ENCODE peak calls at places on chromosome 7, in nine cellular contexts. G, U, C, F, Q, W, O, H and X are unnamed samples.

GRCh38 chr7:132935608-132936007 is 146.3 kb downstream of the CHCHD3 start:
- DNase-seq in O (no peak), G (no peak), W (no peak), H (no peak), C (no peak), Q (no peak), F (no peak), U (no peak), X (no peak)

GRCh38 chr7:131388126-131388525 is 60.5 kb downstream of the MKLN1 start:
- DNase-seq in U (no peak), Q (no peak), G (no peak), O (no peak), C (no peak), W (no peak), F (no peak), H (no peak), X (no peak)

GRCh38 chr7:107185716-107186115 is 16.9 kb downstream of the HBP1 start:
- DNase-seq in H (peak), F (no peak), O (no peak), G (no peak), C (no peak), Q (no peak), U (no peak), W (no peak), X (peak)

GRCh38 chr7:2013381-2014311 is 219.1 kb downstream of the MAD1L1 start:
- DNase-seq in C (peak), Q (no peak), W (no peak), O (no peak), H (no peak), U (no peak), G (no peak), F (no peak), X (no peak)

GRCh38 chr7:121049897-121050296 is 61.4 kb downstream of the CPED1 start:
- DNase-seq in F (no peak), G (no peak), W (no peak), U (no peak), Q (no peak), O (no peak), C (no peak), H (no peak), X (no peak)

GRCh38 chr7:147756290-147756689 is 834.3 kb upstream of the C7orf33 start:
- DNase-seq in W (no peak), F (no peak), U (no peak), Q (no peak), G (no peak), O (no peak), H (no peak), C (no peak), X (no peak)

GRCh38 chr7:31071316-31071715 is 19.2 kb downstream of the ADCYAP1R1 start:
- DNase-seq in W (no peak), C (no peak), U (no peak), H (no peak), Q (no peak), F (no peak), G (no peak), O (no peak), X (no peak)

GRCh38 chr7:21355406-21355874 is 72.4 kb upstream of the SP4 start:
- DNase-seq in F (no peak), Q (no peak), C (no peak), G (peak), O (no peak), W (peak), U (no peak), H (no peak), X (no peak)

GRCh38 chr7:99531354-99531765 is 20.6 kb downstream of the FAM200A start:
- DNase-seq in G (no peak), Q (no peak), W (no peak), C (no peak), O (no peak), H (peak), U (no peak), F (no peak), X (peak)

GRCh38 chr7:11232462-11232861 is 258.8 kb downstream of the PHF14 start:
- DNase-seq in F (peak), C (no peak), U (no peak), O (peak), Q (no peak), G (no peak), H (peak), W (no peak), X (no peak)

GRCh38 chr7:101884671-101885596 is 67.5 kb downstream of the CUX1 start:
- DNase-seq in O (no peak), Q (no peak), W (no peak), H (no peak), F (no peak), C (no peak), U (no peak), G (no peak), X (no peak)

GRCh38 chr7:81515009-81515408 is 254.8 kb downstream of the HGF start:
- DNase-seq in C (no peak), G (no peak), Q (no peak), W (no peak), U (no peak), F (peak), H (peak), O (no peak), X (no peak)

GRCh38 chr7:1707756-1708611 is 37.9 kb downstream of the ELFN1 start:
- DNase-seq in O (peak), C (no peak), W (no peak), F (no peak), U (no peak), H (no peak), Q (no peak), G (no peak), X (no peak)

GRCh38 chr7:54839538-54840213 is 80.7 kb upstream of the SEC61G start:
- DNase-seq in G (no peak), C (peak), O (peak), H (peak), Q (peak), F (peak), U (peak), W (peak), X (peak)

GRCh38 chr7:155848691-155849690 is 36.7 kb upstream of the SHH start:
- DNase-seq in O (no peak), H (no peak), C (no peak), U (no peak), G (no peak), Q (no peak), W (peak), F (no peak), X (no peak)

GRCh38 chr7:75808106-75808505 is 5.5 kb downstream of the CCL24 start:
- DNase-seq in Q (no peak), O (no peak), H (no peak), C (no peak), G (no peak), W (no peak), F (no peak), U (no peak), X (no peak)